ENCODE peak calls at places on chromosomes 7 and 10, in eight cellular contexts. One of them, this sample, is unnamed.

GRCh38 chr10:102669206-102670064 is 25.2 kb downstream of the TRIM8 start:
- DNase-seq in NCI-H1105: no peak
- DNase-seq in occipital lobe: peak
- DNase-seq in cardiac muscle cell: no peak
- DNase-seq in mesendoderm: peak
- DNase-seq in HuH-7.5: no peak
- DNase-seq in hypothalamus: no peak
- DNase-seq in fibroblast of villous mesenchyme: peak
- DNase-seq in this sample: peak

GRCh38 chr7:87216701-87217508 is 2.6 kb downstream of the TMEM243 start:
- DNase-seq in NCI-H1105: no peak
- DNase-seq in occipital lobe: no peak
- DNase-seq in cardiac muscle cell: no peak
- DNase-seq in mesendoderm: no peak
- DNase-seq in HuH-7.5: no peak
- DNase-seq in hypothalamus: no peak
- DNase-seq in fibroblast of villous mesenchyme: no peak
- DNase-seq in this sample: no peak

GRCh38 chr7:157347217-157347904 is 10.6 kb downstream of the DNAJB6 start:
- DNase-seq in NCI-H1105: no peak
- DNase-seq in occipital lobe: peak
- DNase-seq in cardiac muscle cell: peak
- DNase-seq in mesendoderm: no peak
- DNase-seq in HuH-7.5: no peak
- DNase-seq in hypothalamus: no peak
- DNase-seq in fibroblast of villous mesenchyme: peak
- DNase-seq in this sample: no peak

GRCh38 chr7:101517304-101517703 is 111.8 kb downstream of the MYL10 start:
- DNase-seq in NCI-H1105: no peak
- DNase-seq in occipital lobe: no peak
- DNase-seq in cardiac muscle cell: no peak
- DNase-seq in mesendoderm: no peak
- DNase-seq in HuH-7.5: no peak
- DNase-seq in hypothalamus: no peak
- DNase-seq in fibroblast of villous mesenchyme: no peak
- DNase-seq in this sample: no peak

GRCh38 chr7:64869121-64869725 is 33.9 kb upstream of the ZNF273 start:
- DNase-seq in NCI-H1105: no peak
- DNase-seq in occipital lobe: no peak
- DNase-seq in cardiac muscle cell: no peak
- DNase-seq in mesendoderm: no peak
- DNase-seq in HuH-7.5: no peak
- DNase-seq in hypothalamus: no peak
- DNase-seq in fibroblast of villous mesenchyme: no peak
- DNase-seq in this sample: no peak

GRCh38 chr7:28360739-28361138 is 51.6 kb upstream of the CREB5 start:
- DNase-seq in NCI-H1105: peak
- DNase-seq in occipital lobe: no peak
- DNase-seq in cardiac muscle cell: no peak
- DNase-seq in mesendoderm: peak
- DNase-seq in HuH-7.5: no peak
- DNase-seq in hypothalamus: no peak
- DNase-seq in fibroblast of villous mesenchyme: no peak
- DNase-seq in this sample: no peak

GRCh38 chr7:72325561-72325960 is 86.6 kb downstream of the CALN1 start:
- DNase-seq in NCI-H1105: no peak
- DNase-seq in occipital lobe: no peak
- DNase-seq in cardiac muscle cell: no peak
- DNase-seq in mesendoderm: no peak
- DNase-seq in HuH-7.5: no peak
- DNase-seq in hypothalamus: no peak
- DNase-seq in fibroblast of villous mesenchyme: no peak
- DNase-seq in this sample: no peak

GRCh38 chr10:22682237-22683192 is 31.9 kb downstream of the PIP4K2A start:
- DNase-seq in NCI-H1105: no peak
- DNase-seq in occipital lobe: no peak
- DNase-seq in cardiac muscle cell: peak
- DNase-seq in mesendoderm: no peak
- DNase-seq in HuH-7.5: no peak
- DNase-seq in hypothalamus: no peak
- DNase-seq in fibroblast of villous mesenchyme: peak
- DNase-seq in this sample: peak

GRCh38 chr7:35185908-35186731 is 67.8 kb downstream of the TBX20 start:
- DNase-seq in NCI-H1105: peak
- DNase-seq in occipital lobe: peak
- DNase-seq in cardiac muscle cell: peak
- DNase-seq in mesendoderm: peak
- DNase-seq in HuH-7.5: no peak
- DNase-seq in hypothalamus: peak
- DNase-seq in fibroblast of villous mesenchyme: peak
- DNase-seq in this sample: peak

GRCh38 chr10:128631801-128632241 is 505.6 kb upstream of the MKI67 start:
- DNase-seq in NCI-H1105: no peak
- DNase-seq in occipital lobe: no peak
- DNase-seq in cardiac muscle cell: peak
- DNase-seq in mesendoderm: peak
- DNase-seq in HuH-7.5: no peak
- DNase-seq in hypothalamus: no peak
- DNase-seq in fibroblast of villous mesenchyme: peak
- DNase-seq in this sample: peak

GRCh38 chr10:112375721-112376577 is 2.0 kb downstream of the ACSL5 start:
- DNase-seq in NCI-H1105: no peak
- DNase-seq in occipital lobe: no peak
- DNase-seq in cardiac muscle cell: peak
- DNase-seq in mesendoderm: peak
- DNase-seq in HuH-7.5: no peak
- DNase-seq in hypothalamus: no peak
- DNase-seq in fibroblast of villous mesenchyme: peak
- DNase-seq in this sample: peak

GRCh38 chr10:77524300-77524711 is 113.3 kb downstream of the KCNMA1 start:
- DNase-seq in NCI-H1105: no peak
- DNase-seq in occipital lobe: no peak
- DNase-seq in cardiac muscle cell: peak
- DNase-seq in mesendoderm: peak
- DNase-seq in HuH-7.5: no peak
- DNase-seq in hypothalamus: no peak
- DNase-seq in fibroblast of villous mesenchyme: peak
- DNase-seq in this sample: peak

GRCh38 chr10:124612611-124613498 is 131.3 kb downstream of the FAM53B start:
- DNase-seq in NCI-H1105: no peak
- DNase-seq in occipital lobe: no peak
- DNase-seq in cardiac muscle cell: peak
- DNase-seq in mesendoderm: peak
- DNase-seq in HuH-7.5: no peak
- DNase-seq in hypothalamus: no peak
- DNase-seq in fibroblast of villous mesenchyme: peak
- DNase-seq in this sample: peak

GRCh38 chr7:101542527-101543241 is 86.4 kb downstream of the MYL10 start:
- DNase-seq in NCI-H1105: peak
- DNase-seq in occipital lobe: peak
- DNase-seq in cardiac muscle cell: peak
- DNase-seq in mesendoderm: peak
- DNase-seq in HuH-7.5: peak
- DNase-seq in hypothalamus: peak
- DNase-seq in fibroblast of villous mesenchyme: peak
- DNase-seq in this sample: peak

GRCh38 chr7:150668977-150669376 is 16.5 kb upstream of the GIMAP2 start:
- DNase-seq in NCI-H1105: no peak
- DNase-seq in occipital lobe: no peak
- DNase-seq in cardiac muscle cell: no peak
- DNase-seq in mesendoderm: no peak
- DNase-seq in HuH-7.5: no peak
- DNase-seq in hypothalamus: no peak
- DNase-seq in fibroblast of villous mesenchyme: no peak
- DNase-seq in this sample: no peak